ENCODE peak calls at places on chromosomes 3 and 15, in four cellular contexts. I is mucosa of gallbladder, H is globus pallidus, Y is nucleus accumbens. L is an unnamed sample.

GRCh38 chr3:43872901-43873300 is 182.2 kb downstream of the ABHD5 start:
- DNase-seq in Y (no peak), I (no peak), H (no peak), L (no peak)

GRCh38 chr3:55160241-55160877 is 232.5 kb upstream of the LRTM1 start:
- DNase-seq in H (no peak), Y (no peak), I (peak; percentile 73), L (no peak)

GRCh38 chr3:43094851-43095250 is 11.0 kb downstream of the POMGNT2 start:
- DNase-seq in I (no peak), Y (no peak), H (no peak), L (no peak)

GRCh38 chr15:63677778-63678177 is 80.6 kb downstream of the FBXL22 start:
- DNase-seq in Y (no peak), H (no peak), I (peak; percentile 86), L (no peak)

GRCh38 chr3:23826382-23827061 is 20.8 kb downstream of the UBE2E1 start:
- DNase-seq in Y (no peak), I (no peak), H (no peak), L (no peak)

GRCh38 chr15:82944840-82945239 is 7.7 kb downstream of the HOMER2 start:
- DNase-seq in Y (no peak), I (no peak), H (no peak), L (no peak)

GRCh38 chr3:195162033-195162669 is 108.8 kb downstream of the XXYLT1 start:
- DNase-seq in H (no peak), I (no peak), Y (no peak), L (no peak)

GRCh38 chr15:69906256-69907185 is 191.2 kb downstream of the TLE3 start:
- DNase-seq in I (no peak), H (no peak), Y (no peak), L (no peak)

GRCh38 chr15:25903024-25903581 is 40.0 kb upstream of the ATP10A start:
- DNase-seq in Y (no peak), I (peak; percentile 40), H (no peak), L (no peak)

GRCh38 chr15:58698887-58699641 is 50.4 kb downstream of the ADAM10 start:
- DNase-seq in I (no peak), Y (no peak), H (no peak), L (no peak)

GRCh38 chr3:25945836-25946235 is 155.9 kb downstream of the OXSM start:
- DNase-seq in I (no peak), Y (no peak), H (no peak), L (no peak)

L was measured in head of caudate nucleus.